ENCODE peak calls at places on chromosome 16, in eight cellular contexts. X, G, K, C, S, Q, M and J are unnamed samples.

GRCh38 chr16:89495121-89495520 is 4.8 kb upstream of the ANKRD11 start:
- DNase-seq in X (no peak), G (peak), K (peak), C (peak), S (no peak), Q (no peak), M (no peak), J (no peak)

GRCh38 chr16:4859900-4860255 is 12.6 kb downstream of the UBN1 start:
- DNase-seq in X (no peak), G (peak), K (peak), C (no peak), S (no peak), Q (no peak), M (no peak), J (peak)

GRCh38 chr16:3012828-3013420 is at the start of gene CLDN9:
- DNase-seq in X (no peak), G (peak), K (peak), C (no peak), S (peak), Q (no peak), M (peak), J (no peak)

GRCh38 chr16:57645691-57646387 is 17.4 kb downstream of the ADGRG1 start:
- DNase-seq in X (no peak), G (peak), K (peak), C (peak), S (no peak), Q (no peak), M (no peak), J (peak)

GRCh38 chr16:11100239-11100750 is 155.7 kb downstream of the SOCS1 start:
- DNase-seq in X (no peak), G (peak), K (peak), C (peak), S (peak), Q (peak), M (peak), J (no peak)

GRCh38 chr16:58460219-58460610 is 39.7 kb upstream of the NDRG4 start:
- DNase-seq in X (no peak), G (no peak), K (no peak), C (no peak), S (no peak), Q (no peak), M (no peak), J (no peak)

GRCh38 chr16:89498839-89499238 is 8.5 kb upstream of the ANKRD11 start:
- DNase-seq in X (no peak), G (no peak), K (no peak), C (peak), S (no peak), Q (no peak), M (no peak), J (no peak)

GRCh38 chr16:66934138-66934838 is at the start of gene CIAO2B:
- DNase-seq in X (peak), G (peak), K (peak), C (peak), S (peak), Q (peak), M (peak), J (peak)

GRCh38 chr16:9929836-9930235 is 252.4 kb downstream of the GRIN2A start:
- DNase-seq in X (no peak), G (no peak), K (no peak), C (no peak), S (no peak), Q (no peak), M (no peak), J (no peak)

GRCh38 chr16:75195811-75196790 is 10.9 kb downstream of the CTRB2 start:
- DNase-seq in X (no peak), G (no peak), K (no peak), C (no peak), S (no peak), Q (no peak), M (no peak), J (no peak)

GRCh38 chr16:76729525-76729924 is 452.3 kb downstream of the CNTNAP4 start:
- DNase-seq in X (no peak), G (peak), K (no peak), C (peak), S (no peak), Q (no peak), M (no peak), J (peak)

GRCh38 chr16:9297437-9298113 is 206.1 kb downstream of the HAPSTR1 start:
- DNase-seq in X (no peak), G (peak), K (peak), C (no peak), S (peak), Q (peak), M (peak), J (no peak)

GRCh38 chr16:85574672-85575475 is 38.2 kb upstream of the GSE1 start:
- DNase-seq in X (no peak), G (no peak), K (no peak), C (no peak), S (peak), Q (no peak), M (no peak), J (no peak)

GRCh38 chr16:397135-397661 is at the start of gene NME4:
- DNase-seq in X (peak), G (peak), K (peak), C (peak), S (peak), Q (no peak), M (peak), J (no peak)

GRCh38 chr16:11030990-11031510 is 86.7 kb downstream of the CLEC16A start:
- DNase-seq in X (no peak), G (no peak), K (no peak), C (no peak), S (no peak), Q (no peak), M (no peak), J (no peak)

GRCh38 chr16:77951788-77952187 is 70.6 kb upstream of the CLEC3A start:
- DNase-seq in X (no peak), G (peak), K (no peak), C (no peak), S (peak), Q (peak), M (no peak), J (peak)

GRCh38 chr16:74868501-74868900 is 93.9 kb upstream of the FA2H start:
- DNase-seq in X (peak), G (peak), K (peak), C (peak), S (peak), Q (no peak), M (no peak), J (peak)

GRCh38 chr16:57677622-57678369 is 9.7 kb downstream of the ADGRG3 start:
- DNase-seq in X (no peak), G (peak), K (no peak), C (peak), S (no peak), Q (no peak), M (no peak), J (no peak)

GRCh38 chr16:74275031-74275636 is 21.5 kb upstream of the PSMD7 start:
- DNase-seq in X (no peak), G (peak), K (peak), C (peak), S (no peak), Q (peak), M (no peak), J (no peak)

GRCh38 chr16:19664166-19664565 is 53.9 kb downstream of the KNOP1 start:
- DNase-seq in X (no peak), G (no peak), K (no peak), C (no peak), S (no peak), Q (no peak), M (no peak), J (no peak)

GRCh38 chr16:15523092-15523541 is 88.7 kb downstream of the BMERB1 start:
- DNase-seq in X (no peak), G (no peak), K (no peak), C (no peak), S (peak), Q (peak), M (no peak), J (no peak)

GRCh38 chr16:89118361-89119061 is 24.9 kb downstream of the ACSF3 start:
- DNase-seq in X (no peak), G (no peak), K (no peak), C (no peak), S (no peak), Q (no peak), M (no peak), J (no peak)

GRCh38 chr16:9625122-9625521 is 533.7 kb downstream of the HAPSTR1 start:
- DNase-seq in X (no peak), G (no peak), K (no peak), C (no peak), S (no peak), Q (no peak), M (no peak), J (no peak)

GRCh38 chr16:88633684-88634140 is 4.7 kb upstream of the IL17C start:
- DNase-seq in X (no peak), G (no peak), K (peak), C (peak), S (peak), Q (no peak), M (peak), J (peak)

GRCh38 chr16:77434365-77435239 is at the start of gene ADAMTS18:
- DNase-seq in X (peak), G (no peak), K (no peak), C (no peak), S (peak), Q (no peak), M (peak), J (no peak)

GRCh38 chr16:53672461-53672860 is 31.2 kb downstream of the RPGRIP1L start:
- DNase-seq in X (no peak), G (no peak), K (no peak), C (no peak), S (no peak), Q (no peak), M (no peak), J (no peak)
- H2AFZ ChIP-seq in X (no peak), G (no peak), K (peak), C (no peak), S (no peak), Q (no peak), M (no peak), J (no peak)

GRCh38 chr16:82761858-82762257 is 135.1 kb downstream of the CDH13 start:
- DNase-seq in X (no peak), G (no peak), K (peak), C (peak), S (no peak), Q (no peak), M (no peak), J (peak)
- H3K4me3 ChIP-seq in X (no peak), G (no peak), K (peak), C (no peak), S (no peak), Q (no peak), M (no peak), J (peak)

GRCh38 chr16:49834496-49835009 is 21.4 kb downstream of the ZNF423 start:
- DNase-seq in X (no peak), G (no peak), K (peak), C (peak), S (peak), Q (no peak), M (peak), J (no peak)
- H2AFZ ChIP-seq in X (no peak), G (no peak), K (no peak), C (peak), S (no peak), Q (no peak), M (no peak), J (no peak)

GRCh38 chr16:14186007-14186953 is 115.2 kb downstream of the MRTFB start:
- DNase-seq in X (peak), G (peak), K (peak), C (peak), S (peak), Q (no peak), M (peak), J (no peak)

GRCh38 chr16:14182999-14183398 is 111.9 kb downstream of the MRTFB start:
- DNase-seq in X (no peak), G (no peak), K (no peak), C (no peak), S (no peak), Q (no peak), M (no peak), J (no peak)

GRCh38 chr16:14193316-14193871 is 122.3 kb downstream of the MRTFB start:
- DNase-seq in X (no peak), G (no peak), K (no peak), C (no peak), S (no peak), Q (no peak), M (no peak), J (no peak)

GRCh38 chr16:14186954-14187306 is 115.8 kb downstream of the MRTFB start:
- DNase-seq in X (no peak), G (no peak), K (peak), C (no peak), S (no peak), Q (no peak), M (no peak), J (no peak)

GRCh38 chr16:14187517-14188338 is 116.6 kb downstream of the MRTFB start:
- DNase-seq in X (no peak), G (no peak), K (no peak), C (no peak), S (no peak), Q (no peak), M (no peak), J (no peak)
- H3K4me3 ChIP-seq in X (no peak), G (no peak), K (no peak), C (no peak), S (no peak), Q (no peak), M (no peak), J (no peak)

DNA sequence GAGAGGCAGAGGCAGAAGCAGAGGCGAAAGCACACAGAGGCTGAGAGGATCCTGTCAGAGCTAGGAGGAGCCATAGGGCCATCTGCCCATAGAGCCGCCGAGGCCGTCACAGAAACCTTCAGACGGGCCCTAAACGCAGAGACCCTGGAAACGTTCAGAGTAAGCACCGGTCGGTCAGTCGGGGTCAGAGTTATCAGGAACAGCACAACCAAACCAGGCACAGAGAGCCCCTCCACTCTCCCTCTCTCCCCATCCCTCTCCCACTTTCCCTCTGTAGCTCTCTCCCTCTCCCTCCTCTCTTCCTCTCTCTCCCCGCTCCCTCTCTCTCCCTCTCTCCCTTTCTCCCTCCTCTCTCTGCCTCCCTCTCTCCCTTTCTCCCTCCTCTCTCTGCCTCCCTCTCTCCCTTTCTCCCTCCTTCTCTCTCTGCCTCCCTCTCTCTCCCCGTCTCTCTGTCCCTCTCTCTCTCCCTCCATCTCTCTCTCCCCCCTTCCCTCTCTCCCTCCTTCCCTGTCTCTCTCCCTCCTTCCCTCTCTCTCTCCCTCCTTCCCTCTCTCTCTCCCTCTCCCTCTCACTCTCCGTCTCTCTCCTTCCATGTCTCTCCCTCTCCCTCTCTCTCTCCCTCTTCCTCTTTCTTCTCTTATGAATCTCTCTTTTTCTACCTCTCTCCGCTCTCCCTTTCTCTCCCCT is 138.9 kb downstream of the C16orf95 start:
- DNase-seq in X (no peak), G (no peak), K (no peak), C (peak), S (peak), Q (no peak), M (no peak), J (no peak)
- H2AFZ ChIP-seq in X (peak), G (peak), K (peak), C (peak), S (peak), Q (no peak), M (peak), J (no peak)

GRCh38 chr16:54632821-54633220 is 297.8 kb upstream of the IRX5 start:
- DNase-seq in X (no peak), G (no peak), K (no peak), C (no peak), S (no peak), Q (no peak), M (no peak), J (no peak)

GRCh38 chr16:54632322-54632721 is 298.3 kb upstream of the IRX5 start:
- DNase-seq in X (no peak), G (no peak), K (no peak), C (no peak), S (peak), Q (no peak), M (no peak), J (no peak)

GRCh38 chr16:54630284-54630967 is 300.2 kb upstream of the IRX5 start:
- DNase-seq in X (no peak), G (no peak), K (peak), C (no peak), S (no peak), Q (no peak), M (no peak), J (peak)

GRCh38 chr16:54636221-54636793 is 294.4 kb upstream of the IRX5 start:
- DNase-seq in X (no peak), G (no peak), K (no peak), C (no peak), S (no peak), Q (no peak), M (no peak), J (no peak)

GRCh38 chr16:54633943-54634362 is 296.7 kb upstream of the IRX5 start:
- DNase-seq in X (no peak), G (no peak), K (peak), C (no peak), S (peak), Q (peak), M (peak), J (peak)
- H3K4me3 ChIP-seq in X (no peak), G (no peak), K (peak), C (no peak), S (no peak), Q (peak), M (no peak), J (no peak)

GRCh38 chr16:71428385-71428784 is 13.5 kb downstream of the TLE7 start:
- DNase-seq in X (no peak), G (no peak), K (no peak), C (no peak), S (no peak), Q (no peak), M (no peak), J (no peak)

GRCh38 chr16:71426880-71427615 is 14.8 kb downstream of the TLE7 start:
- DNase-seq in X (no peak), G (no peak), K (no peak), C (no peak), S (no peak), Q (no peak), M (no peak), J (no peak)

GRCh38 chr16:71425746-71426068 is 16.1 kb downstream of the TLE7 start:
- DNase-seq in X (no peak), G (no peak), K (no peak), C (no peak), S (no peak), Q (no peak), M (no peak), J (no peak)

GRCh38 chr16:71424626-71425025 is 17.2 kb downstream of the TLE7 start:
- DNase-seq in X (no peak), G (no peak), K (no peak), C (no peak), S (no peak), Q (no peak), M (no peak), J (no peak)

DNA sequence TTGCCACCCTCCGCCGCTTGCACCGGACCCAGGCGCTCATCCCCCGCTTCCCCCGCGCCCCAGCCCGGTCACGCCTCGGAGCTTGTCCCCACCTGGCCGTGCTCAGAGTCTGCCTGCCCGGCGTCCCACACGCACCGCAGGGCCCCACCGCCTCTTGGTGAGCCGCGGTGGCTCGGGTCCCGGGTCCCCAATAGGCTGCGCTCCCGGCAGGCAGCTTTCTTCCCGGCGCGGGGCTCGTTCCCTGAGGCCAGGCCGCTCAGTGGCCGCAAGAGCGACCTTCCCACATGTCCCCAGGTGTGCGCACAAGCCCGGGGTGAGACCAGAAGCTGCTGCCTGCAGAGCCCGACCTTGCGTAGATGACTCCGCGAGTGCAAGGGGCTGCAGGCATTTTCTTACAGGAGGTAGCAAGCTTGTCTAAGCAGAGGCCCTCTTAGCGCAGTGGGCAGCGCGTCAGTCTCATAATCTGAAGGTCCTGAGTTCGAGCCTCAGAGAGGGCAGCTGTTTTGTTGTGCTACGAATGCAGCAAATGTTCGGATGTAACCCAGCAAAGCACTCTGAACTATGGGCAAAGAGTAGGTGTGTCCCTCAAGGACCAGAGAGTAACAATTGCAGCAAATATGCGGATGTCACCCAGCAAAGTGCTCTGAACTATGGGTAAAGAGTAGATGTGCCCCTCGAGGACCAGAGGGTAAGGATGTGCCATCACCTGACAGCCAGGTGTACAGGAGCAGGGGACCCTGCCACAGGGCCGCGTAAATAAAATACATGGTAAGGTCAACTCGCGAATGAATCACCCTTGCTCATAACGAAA is 15.6 kb downstream of the TLE7 start:
- DNase-seq in X (peak), G (no peak), K (peak), C (peak), S (peak), Q (peak), M (peak), J (peak)
- H2AFZ ChIP-seq in X (peak), G (no peak), K (peak), C (no peak), S (peak), Q (peak), M (peak), J (peak)

GRCh38 chr16:86819523-86819887 is 241.2 kb downstream of the FOXL1 start:
- DNase-seq in X (no peak), G (peak), K (peak), C (no peak), S (no peak), Q (no peak), M (no peak), J (no peak)
- H3K4me3 ChIP-seq in X (no peak), G (no peak), K (no peak), C (no peak), S (no peak), Q (no peak), M (no peak), J (no peak)

GRCh38 chr16:12205378-12205777 is 228.8 kb downstream of the SNX29 start:
- DNase-seq in X (no peak), G (no peak), K (no peak), C (no peak), S (no peak), Q (no peak), M (no peak), J (no peak)
- H2AFZ ChIP-seq in X (no peak), G (no peak), K (no peak), C (no peak), S (no peak), Q (no peak), M (no peak), J (no peak)

GRCh38 chr16:81486555-81487061 is 42.0 kb downstream of the CMIP start:
- DNase-seq in X (no peak), G (no peak), K (peak), C (no peak), S (no peak), Q (no peak), M (no peak), J (no peak)
- H3K4me3 ChIP-seq in X (no peak), G (no peak), K (no peak), C (no peak), S (no peak), Q (no peak), M (no peak), J (no peak)